ENCODE peak calls at places on chromosomes 7 and 10, in six cellular contexts. B, X, L, P, K and G are unnamed samples.

GRCh38 chr7:133481676-133482075 is 228.8 kb downstream of the EXOC4 start:
- DNase-seq in L (no peak), K (peak), P (no peak), B (no peak), X (peak), G (peak)

GRCh38 chr7:130292682-130293257 is at the start of gene CPA4:
- DNase-seq in B (no peak), L (no peak), K (peak), P (no peak), X (peak), G (peak)

GRCh38 chr7:94182066-94182465 is 177.9 kb upstream of the BET1 start:
- DNase-seq in B (no peak), P (no peak), K (peak), X (peak), L (no peak), G (peak)

GRCh38 chr10:132446661-132447445 is 49.9 kb downstream of the PWWP2B start:
- DNase-seq in B (no peak), L (peak), X (no peak), K (peak), P (no peak), G (peak)

GRCh38 chr7:99102809-99103690 is 40.9 kb downstream of the SMURF1 start:
- DNase-seq in X (no peak), L (no peak), K (peak), P (no peak), B (no peak), G (peak)

GRCh38 chr10:1358860-1359598 is 302.8 kb downstream of the WDR37 start:
- DNase-seq in K (no peak), L (no peak), X (no peak), P (no peak), B (no peak), G (no peak)

GRCh38 chr7:134859783-134860182 is 80.3 kb downstream of the CALD1 start:
- DNase-seq in K (no peak), P (no peak), X (no peak), L (no peak), B (no peak), G (no peak)

GRCh38 chr10:88886557-88886956 is 6.5 kb downstream of the STAMBPL1 start:
- DNase-seq in K (peak), L (no peak), X (no peak), B (no peak), P (no peak), G (no peak)

GRCh38 chr7:157813053-157813452 is 476.2 kb downstream of the DNAJB6 start:
- DNase-seq in X (no peak), K (no peak), P (no peak), B (peak), L (no peak), G (no peak)

GRCh38 chr7:127322351-127322750 is 69.6 kb upstream of the GRM8 start:
- DNase-seq in B (no peak), L (no peak), X (no peak), P (no peak), K (no peak), G (no peak)

GRCh38 chr7:126790763-126791162 is 462.0 kb downstream of the GRM8 start:
- DNase-seq in X (no peak), P (no peak), B (no peak), L (no peak), K (no peak), G (no peak)

GRCh38 chr10:79137404-79137803 is 68.6 kb downstream of the ZMIZ1 start:
- DNase-seq in B (no peak), P (no peak), K (no peak), X (no peak), L (no peak), G (no peak)

GRCh38 chr7:5423844-5424688 is 432 bp upstream of the TNRC18 start:
- DNase-seq in X (peak), L (no peak), B (peak), K (peak), P (peak), G (peak)

GRCh38 chr10:131621784-131622624 is 278.8 kb upstream of the PPP2R2D start:
- DNase-seq in P (no peak), L (no peak), K (no peak), B (no peak), X (no peak), G (no peak)

GRCh38 chr7:4880218-4880617 is 3.3 kb downstream of the RADIL start:
- DNase-seq in B (no peak), X (no peak), L (no peak), K (peak), P (no peak), G (no peak)

GRCh38 chr10:71408436-71409225 is 11.9 kb downstream of the CDH23 start:
- DNase-seq in X (no peak), P (no peak), B (no peak), L (no peak), K (no peak), G (no peak)

GRCh38 chr7:70786076-70786475 is 345.9 kb upstream of the GALNT17 start:
- DNase-seq in X (no peak), P (no peak), K (no peak), B (no peak), L (no peak), G (no peak)

GRCh38 chr10:47257396-47258120 is 42.4 kb upstream of the GDF10 start:
- DNase-seq in X (peak), L (no peak), P (peak), K (peak), B (no peak), G (no peak)

GRCh38 chr7:43646603-43647313 is 63.9 kb downstream of the STK17A start:
- DNase-seq in X (no peak), B (no peak), L (no peak), K (peak), P (no peak), G (peak)

GRCh38 chr7:8389898-8390642 is 43.3 kb upstream of the NXPH1 start:
- DNase-seq in B (no peak), P (no peak), L (no peak), X (no peak), K (no peak), G (no peak)

GRCh38 chr7:17234398-17235021 is 63.9 kb upstream of the AHR start:
- DNase-seq in X (peak), B (no peak), P (no peak), L (peak), K (peak), G (peak)

GRCh38 chr10:131738396-131738735 is 162.4 kb upstream of the PPP2R2D start:
- DNase-seq in L (no peak), B (no peak), P (no peak), K (no peak), X (no peak), G (no peak)

GRCh38 chr10:8389630-8390029 is 335.1 kb downstream of the GATA3 start:
- DNase-seq in P (no peak), K (no peak), L (no peak), B (no peak), X (no peak), G (no peak)

GRCh38 chr10:92690211-92691041 is 671 bp downstream of the HHEX start:
- DNase-seq in B (peak), K (peak), L (peak), X (no peak), P (no peak), G (peak)

GRCh38 chr7:26843696-26844095 is 20.7 kb downstream of the SKAP2 start:
- DNase-seq in X (no peak), P (no peak), K (peak), L (no peak), B (no peak), G (no peak)
- TF ChIP-seq CTCF in X (peak), P (no peak), K (peak), L (no peak), B (no peak), G (peak)

GRCh38 chr7:35717013-35717412 is 22.1 kb upstream of the HERPUD2 start:
- DNase-seq in L (no peak), X (no peak), B (no peak), K (no peak), P (no peak), G (no peak)

GRCh38 chr7:35714407-35714806 is 19.5 kb upstream of the HERPUD2 start:
- DNase-seq in K (no peak), L (no peak), B (no peak), P (no peak), X (no peak), G (no peak)

GRCh38 chr7:35712563-35713226 is 17.8 kb upstream of the HERPUD2 start:
- DNase-seq in X (no peak), P (no peak), L (no peak), B (no peak), K (no peak), G (no peak)

GRCh38 chr7:35716038-35716803 is 21.3 kb upstream of the HERPUD2 start:
- DNase-seq in K (peak), L (no peak), P (peak), B (no peak), X (no peak), G (no peak)

GRCh38 chr7:35714862-35715261 is 19.9 kb upstream of the HERPUD2 start:
- DNase-seq in L (no peak), P (no peak), K (no peak), X (no peak), B (no peak), G (no peak)
- TF ChIP-seq CTCF in L (no peak), P (no peak), K (no peak), X (no peak), B (no peak), G (no peak)

DNA sequence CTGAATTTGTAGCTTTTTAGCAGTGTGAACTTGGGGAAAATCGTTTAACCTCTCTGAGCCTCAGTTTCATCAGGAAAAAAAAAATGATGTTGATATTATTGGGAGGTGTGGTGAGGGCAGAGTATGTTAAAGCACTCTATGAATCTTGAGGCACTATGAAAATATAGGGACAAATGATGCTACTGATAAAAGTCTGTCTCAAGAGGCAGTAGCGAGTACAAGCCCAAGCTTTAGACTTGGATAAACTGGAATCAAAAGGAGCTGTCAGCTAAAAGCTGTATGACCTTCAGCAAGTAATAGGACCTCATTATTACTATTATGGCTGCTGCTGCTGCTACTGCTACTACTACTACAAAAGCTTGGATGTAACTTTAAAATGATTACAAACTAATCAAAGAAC is 8.4 kb downstream of the ZNF277 start:
- DNase-seq in X (no peak), P (no peak), L (no peak), K (no peak), B (no peak), G (no peak)
- TF ChIP-seq CTCF in X (no peak), P (no peak), L (no peak), K (no peak), B (no peak), G (no peak)

GRCh38 chr7:128932862-128933821 is 4.6 kb upstream of the IRF5 start:
- DNase-seq in L (no peak), B (no peak), P (no peak), X (no peak), K (peak), G (no peak)
- TF ChIP-seq CTCF in L (no peak), B (no peak), P (no peak), X (no peak), K (no peak), G (no peak)

GRCh38 chr10:124045794-124046355 is 47.5 kb downstream of the CHST15 start:
- DNase-seq in K (no peak), L (no peak), B (no peak), X (no peak), P (no peak), G (no peak)
- TF ChIP-seq CTCF in K (no peak), L (no peak), B (no peak), X (no peak), P (no peak), G (no peak)